ENCODE peak calls at places on chromosome 20, in six cellular contexts. G, P, B, S, R and U are unnamed samples. For H3K36me3, the result is how much of the 10 kb centered on the place peaks cover.

GRCh38 chr20:21325296-21325695 is 22.2 kb downstream of the XRN2 start:
- ATAC-seq in R (peak), G (no peak), P (no peak), S (no peak), B (no peak), U (no peak)

GRCh38 chr20:45221076-45221475 is at the start of gene SEMG2:
- ATAC-seq in B (no peak), S (no peak), P (no peak), G (no peak), R (no peak), U (no peak)

GRCh38 chr20:36045373-36045714 is 77.0 kb downstream of the CNBD2 start:
- ATAC-seq in B (no peak), S (no peak), P (peak), R (no peak), G (no peak), U (no peak)

GRCh38 chr20:47648943-47649342 is 136.3 kb downstream of the SULF2 start:
- ATAC-seq in R (no peak), B (no peak), P (peak), G (no peak), S (no peak), U (no peak)

GRCh38 chr20:38066969-38067716 is 33.6 kb downstream of the RPRD1B start:
- ATAC-seq in R (peak), S (no peak), B (peak), G (no peak), P (no peak), U (no peak)

GRCh38 chr20:4681441-4681840 is 40.3 kb upstream of the PRND start:
- ATAC-seq in P (no peak), B (no peak), S (no peak), R (peak), G (no peak), U (no peak)

GRCh38 chr20:40497781-40498691 is 191.0 kb downstream of the MAFB start:
- ATAC-seq in G (peak), B (peak), R (peak), P (no peak), S (no peak), U (peak)

GRCh38 chr20:2210646-2211556 is 84.9 kb upstream of the TGM3 start:
- ATAC-seq in P (no peak), S (no peak), G (peak), B (no peak), R (no peak), U (peak)

GRCh38 chr20:41318271-41318649 is 729 bp upstream of the ZHX3 start:
- ATAC-seq in P (no peak), G (no peak), S (no peak), R (no peak), B (no peak), U (no peak)

GRCh38 chr20:60501048-60501447 is 542.8 kb downstream of the CDH26 start:
- ATAC-seq in S (no peak), B (no peak), G (no peak), P (no peak), R (no peak), U (no peak)

GRCh38 chr20:50101281-50101680 is 11.7 kb downstream of the UBE2V1 start:
- ATAC-seq in S (no peak), P (no peak), R (no peak), B (peak), G (no peak), U (no peak)

GRCh38 chr20:23106271-23106851 is 20.2 kb upstream of the CD93 start:
- ATAC-seq in R (peak), S (no peak), P (peak), G (peak), B (peak), U (peak)

GRCh38 chr20:21505161-21505809 is 8.6 kb downstream of the NKX2-2 start:
- ATAC-seq in G (peak), R (peak), S (peak), B (no peak), P (peak), U (peak)

GRCh38 chr20:8020314-8021079 is 936 bp upstream of the TMX4 start:
- ATAC-seq in P (no peak), B (no peak), S (peak), G (no peak), R (no peak), U (no peak)

GRCh38 chr20:11849976-11850670 is 67.6 kb upstream of the BTBD3 start:
- ATAC-seq in G (no peak), R (no peak), S (no peak), P (no peak), B (peak), U (peak)

GRCh38 chr20:47220161-47220582 is 136.3 kb downstream of the ZMYND8 start:
- ATAC-seq in B (no peak), G (no peak), R (no peak), S (peak), P (peak), U (no peak)

GRCh38 chr20:17680128-17680835 is 1.8 kb downstream of the RRBP1 start:
- ATAC-seq in G (peak), P (no peak), R (no peak), B (no peak), S (no peak), U (no peak)

GRCh38 chr20:63833776-63834544 is 2.9 kb upstream of the ZBTB46 start:
- ATAC-seq in B (no peak), S (no peak), P (no peak), R (no peak), G (no peak), U (no peak)

GRCh38 chr20:34334654-34335407 is 28.2 kb upstream of the ITCH start:
- ATAC-seq in S (no peak), P (no peak), B (no peak), G (no peak), R (no peak), U (no peak)

GRCh38 chr20:29410805-29411457 is 1846.5 kb upstream of the DEFB115 start:
- ATAC-seq in R (peak), G (peak), P (no peak), S (no peak), B (no peak), U (peak)

GRCh38 chr20:17883592-17884317 is 84.8 kb downstream of the SNX5 start:
- ATAC-seq in R (no peak), B (no peak), P (peak), G (no peak), S (no peak), U (no peak)

GRCh38 chr20:263701-264100 is 6.2 kb downstream of the DEFB132 start:
- ATAC-seq in S (no peak), P (no peak), B (no peak), R (no peak), G (no peak), U (no peak)

GRCh38 chr20:891121-892080 is 24.7 kb downstream of the ANGPT4 start:
- ATAC-seq in S (no peak), G (no peak), P (no peak), R (peak), B (peak), U (peak)

GRCh38 chr20:34037767-34038166 is 44.1 kb downstream of the RALY start:
- ATAC-seq in B (no peak), G (peak), P (no peak), R (peak), S (no peak), U (peak)

GRCh38 chr20:38842017-38842416 is 36.5 kb downstream of the PPP1R16B start:
- ATAC-seq in P (no peak), B (no peak), G (no peak), R (no peak), S (no peak), U (no peak)

GRCh38 chr20:47167846-47168245 is 188.7 kb downstream of the ZMYND8 start:
- ATAC-seq in S (no peak), B (no peak), G (no peak), R (no peak), P (peak), U (no peak)

GRCh38 chr20:62219101-62219991 is 732 bp downstream of the HRH3 start:
- ATAC-seq in R (no peak), S (peak), B (peak), G (no peak), P (peak), U (no peak)

GRCh38 chr20:62356948-62357667 is 10.0 kb downstream of the LAMA5 start:
- ATAC-seq in B (peak), S (no peak), G (peak), R (peak), P (no peak), U (peak)

GRCh38 chr20:41734506-41734945 is 116.3 kb upstream of the CHD6 start:
- ATAC-seq in G (peak), R (no peak), S (peak), B (peak), P (peak), U (no peak)

GRCh38 chr20:13443690-13444089 is 195.0 kb downstream of the TASP1 start:
- ATAC-seq in S (no peak), G (no peak), P (no peak), R (no peak), B (no peak), U (no peak)

GRCh38 chr20:4325548-4326187 is 310.3 kb upstream of the RNF24 start:
- ATAC-seq in P (no peak), S (no peak), G (no peak), R (no peak), B (no peak), U (no peak)

GRCh38 chr20:59923514-59923913 is 9.9 kb downstream of the SYCP2 start:
- ATAC-seq in G (no peak), R (no peak), S (no peak), P (no peak), B (no peak), U (no peak)

GRCh38 chr20:50493881-50494253 is 16.3 kb upstream of the PTPN1 start:
- ATAC-seq in S (no peak), P (no peak), B (no peak), G (no peak), R (no peak), U (no peak)

GRCh38 chr20:46963196-46963529 is 68.5 kb downstream of the EYA2 start:
- ATAC-seq in B (no peak), G (no peak), S (no peak), P (no peak), R (no peak), U (no peak)

GRCh38 chr20:59723607-59724456 is 119.5 kb downstream of the PHACTR3 start:
- ATAC-seq in S (no peak), G (peak), R (no peak), P (no peak), B (no peak), U (no peak)

GRCh38 chr20:44183282-44183681 is 3.7 kb downstream of the JPH2 start:
- ATAC-seq in S (no peak), G (no peak), B (no peak), P (no peak), R (no peak), U (no peak)

GRCh38 chr20:44187054-44187762 is at the start of gene JPH2:
- ATAC-seq in S (peak), B (peak), R (peak), G (no peak), P (peak), U (peak)

GRCh38 chr20:44186674-44187053 is 324 bp downstream of the JPH2 start:
- ATAC-seq in S (no peak), P (peak), G (no peak), B (no peak), R (no peak), U (no peak)

GRCh38 chr20:44186201-44186600 is 787 bp downstream of the JPH2 start:
- ATAC-seq in P (no peak), R (no peak), S (no peak), G (no peak), B (no peak), U (no peak)

GRCh38 chr20:44185574-44185973 is 1.4 kb downstream of the JPH2 start:
- ATAC-seq in P (no peak), G (no peak), S (no peak), R (no peak), B (no peak), U (no peak)
- H3K4me3 ChIP-seq in P (no peak), G (peak), S (no peak), R (peak), B (peak), U (peak)

GRCh38 chr20:25459111-25459830 is 51.8 kb downstream of the GINS1 start:
- ATAC-seq in B (no peak), R (no peak), G (peak), P (no peak), S (no peak), U (no peak)
- H3K36me3 ChIP-seq in B (under half), R (under half), G (under half), P (under half), S (under half), U (under half)

GRCh38 chr20:43389839-43390626 is 67.7 kb upstream of the SRSF6 start:
- ATAC-seq in S (no peak), B (no peak), P (peak), G (peak), R (no peak), U (no peak)
- TF ChIP-seq CTCF in S (no peak), B (no peak), P (no peak), G (no peak), R (peak), U (no peak)

DNA sequence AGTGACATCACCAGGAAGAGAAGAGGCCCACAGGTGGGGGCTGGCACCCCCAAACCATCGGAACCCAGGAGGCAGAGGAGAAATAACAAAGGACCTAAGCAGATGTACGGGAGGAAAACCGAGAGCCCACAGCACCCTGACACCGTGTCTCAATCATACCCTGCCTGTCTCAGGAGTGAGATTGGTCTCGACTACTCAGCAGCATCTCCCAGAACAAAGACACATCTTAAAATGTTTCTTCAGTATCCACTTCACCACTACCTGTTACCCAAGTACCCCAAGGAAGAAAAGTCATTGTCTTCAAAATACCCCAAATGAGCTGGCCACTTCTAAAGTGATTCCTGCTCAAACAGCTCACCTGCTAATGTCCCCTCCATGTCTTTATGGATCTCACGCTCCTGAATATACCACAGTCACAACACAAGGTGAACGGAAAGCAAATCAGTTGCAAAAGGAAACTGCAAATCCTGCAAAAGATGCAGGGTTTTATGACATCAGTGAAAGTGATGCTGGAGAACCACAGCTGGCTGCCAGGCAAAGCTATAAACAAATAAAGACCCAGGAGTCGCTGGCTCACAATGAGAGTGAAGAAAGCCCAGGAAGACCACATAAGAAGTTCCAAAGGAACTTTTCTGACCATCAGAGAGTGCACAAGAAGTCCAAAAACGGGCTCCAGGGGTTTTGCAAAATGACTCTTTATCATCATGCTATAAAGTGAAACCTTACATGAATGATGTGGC is 44.1 kb downstream of the PREX1 start:
- ATAC-seq in P (no peak), G (no peak), R (no peak), B (no peak), S (peak), U (no peak)
- H3K4me3 ChIP-seq in P (no peak), G (no peak), R (no peak), B (no peak), S (no peak), U (no peak)

GRCh38 chr20:58612021-58612700 is 38.9 kb upstream of the STX16 start:
- ATAC-seq in B (no peak), P (no peak), S (no peak), R (peak), G (no peak), U (no peak)

GRCh38 chr20:58609026-58609425 is 42.1 kb upstream of the STX16 start:
- ATAC-seq in R (no peak), S (no peak), G (no peak), B (no peak), P (no peak), U (no peak)

GRCh38 chr20:58610071-58610800 is 40.8 kb upstream of the STX16 start:
- ATAC-seq in G (no peak), P (no peak), B (no peak), R (no peak), S (no peak), U (no peak)

GRCh38 chr20:58611236-58612020 is 39.7 kb upstream of the STX16 start:
- ATAC-seq in B (no peak), R (no peak), G (no peak), P (no peak), S (no peak), U (no peak)

GRCh38 chr20:58610811-58611210 is 40.3 kb upstream of the STX16 start:
- ATAC-seq in S (no peak), P (no peak), G (no peak), B (no peak), R (no peak), U (no peak)
- H3K36me3 ChIP-seq in S (under half), P (under half), G (under half), B (under half), R (under half), U (under half)

GRCh38 chr20:57474191-57474590 is 50.7 kb downstream of the CTCFL start:
- ATAC-seq in B (no peak), G (no peak), S (no peak), P (no peak), R (no peak), U (no peak)
- TF ChIP-seq CTCF in B (no peak), G (no peak), S (no peak), P (no peak), R (no peak), U (no peak)

DNA sequence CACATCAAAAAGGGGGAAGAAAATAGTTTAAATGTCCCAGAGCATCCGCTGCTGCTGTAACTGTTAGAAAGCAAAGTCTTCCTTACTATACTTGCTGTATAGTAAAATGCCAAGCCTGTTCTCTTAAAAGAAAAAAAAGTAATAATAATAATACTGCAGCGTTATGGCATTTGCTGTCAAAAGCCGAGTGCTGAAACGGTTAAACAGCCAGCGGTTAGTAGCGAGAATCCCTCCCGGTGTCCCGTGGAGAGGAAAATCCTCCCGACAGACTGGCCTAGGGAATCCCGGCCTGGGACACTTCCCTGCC is 19.5 kb upstream of the NFATC2 start:
- ATAC-seq in P (no peak), R (no peak), S (no peak), B (no peak), G (no peak), U (no peak)
- H3K4me3 ChIP-seq in P (peak), R (peak), S (peak), B (peak), G (peak), U (peak)

GRCh38 chr20:25676164-25676809 is 20.4 kb downstream of the ZNF337 start:
- ATAC-seq in S (no peak), R (no peak), P (no peak), G (peak), B (no peak), U (no peak)
- H3K36me3 ChIP-seq in S (under half), R (half or more), P (under half), G (under half), B (half or more), U (under half)

DNA sequence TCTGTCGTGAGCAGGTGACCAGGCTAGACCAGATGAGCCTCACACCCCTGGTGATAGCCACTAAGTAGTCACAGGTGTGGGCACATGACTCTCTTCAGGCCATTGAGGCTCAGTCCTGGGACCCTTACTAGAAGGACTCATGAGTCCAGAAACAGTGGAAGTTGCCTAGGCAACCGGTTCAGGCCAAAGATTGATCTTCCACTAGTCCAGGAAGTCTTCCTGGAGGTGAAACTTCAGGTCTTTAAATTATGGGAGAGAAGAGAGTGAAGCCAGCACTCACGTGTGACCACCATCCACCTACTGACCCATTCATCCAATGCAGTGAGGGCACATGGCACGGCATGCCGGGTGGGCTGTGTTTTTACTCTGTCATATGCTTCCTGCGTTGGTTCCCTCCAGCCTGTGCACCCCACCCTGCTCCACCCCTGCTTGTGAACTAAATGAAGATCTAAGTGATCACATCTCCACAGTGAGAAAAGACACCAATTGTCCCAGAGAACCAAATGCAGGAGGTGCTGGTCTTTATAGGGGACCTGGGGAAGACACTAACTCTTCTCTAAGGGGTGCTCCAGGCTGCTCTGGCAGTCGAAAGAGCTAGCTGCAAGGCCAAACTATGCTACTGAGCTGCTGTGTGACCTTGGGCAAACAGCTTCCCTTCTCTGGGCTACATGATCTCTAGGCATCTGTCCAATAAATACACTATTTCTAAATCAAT is 12.5 kb upstream of the STX16 start:
- ATAC-seq in G (no peak), B (no peak), P (no peak), R (no peak), S (no peak), U (no peak)
- TF ChIP-seq CTCF in G (no peak), B (no peak), P (no peak), R (no peak), S (no peak), U (no peak)

DNA sequence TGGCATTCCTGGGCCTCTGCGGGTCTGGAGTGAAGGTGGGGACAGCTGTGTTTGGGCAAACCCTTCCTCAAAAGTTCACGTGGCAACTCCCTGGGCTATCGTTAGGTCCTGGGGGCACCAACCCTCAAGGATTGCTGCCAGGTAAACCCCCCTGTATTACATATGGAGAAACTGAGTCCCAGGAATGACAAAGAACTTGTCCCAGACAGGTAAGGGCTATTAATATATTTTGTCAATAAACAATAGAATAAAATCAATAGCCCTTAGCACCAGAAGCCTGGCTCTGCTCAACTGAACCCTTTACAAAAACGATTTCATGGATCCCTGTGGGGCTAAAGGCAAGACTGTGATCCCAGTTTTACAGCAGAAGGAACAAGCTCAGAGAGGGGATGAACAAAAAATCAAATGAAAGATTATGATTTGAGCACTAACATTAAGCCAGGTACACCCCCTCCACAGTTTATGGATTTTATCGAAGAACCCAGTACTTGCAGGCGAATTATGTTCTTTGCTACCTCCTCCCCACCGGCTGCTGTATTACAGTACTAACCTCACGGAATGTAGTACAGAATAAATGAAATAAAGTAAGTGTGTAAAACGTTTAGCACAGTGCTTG is 2.7 kb downstream of the ID1 start:
- ATAC-seq in R (no peak), G (no peak), B (no peak), P (no peak), S (no peak), U (no peak)
- H3K4me3 ChIP-seq in R (peak), G (peak), B (peak), P (peak), S (no peak), U (no peak)